ENCODE peak calls at places on chromosomes 6 and 20, in eight cellular contexts. One of them, this sample, is unnamed.
A peak's percentile ranks its signal among the peaks of the same experiment; 100 is the strongest.

GRCh38 chr6:112802154-112802553 is 455.0 kb downstream of the RFPL4B start:
- DNase-seq in cardiac fibroblast: peak; percentile 81
- DNase-seq in OCI-LY7: no peak
- DNase-seq in heart right ventricle: no peak
- DNase-seq in uterus: no peak
- DNase-seq in colonic mucosa: no peak
- DNase-seq in A673: peak; percentile 7
- DNase-seq in HFF-Myc: peak; percentile 88
- DNase-seq in this sample: peak; percentile 89

GRCh38 chr20:40688129-40689099 is 622 bp downstream of the MAFB start:
- DNase-seq in OCI-LY7: no peak
- DNase-seq in colonic mucosa: no peak
- DNase-seq in A673: peak; percentile 44
- DNase-seq in cardiac fibroblast: no peak
- DNase-seq in heart right ventricle: no peak
- DNase-seq in HFF-Myc: no peak
- DNase-seq in uterus: no peak
- DNase-seq in this sample: no peak

GRCh38 chr20:40980828-40981310 is 47.8 kb upstream of the TOP1 start:
- DNase-seq in A673: no peak
- DNase-seq in HFF-Myc: no peak
- DNase-seq in heart right ventricle: no peak
- DNase-seq in uterus: no peak
- DNase-seq in colonic mucosa: no peak
- DNase-seq in cardiac fibroblast: no peak
- DNase-seq in OCI-LY7: no peak
- DNase-seq in this sample: no peak

GRCh38 chr6:44976677-44977405 is 351.3 kb upstream of the RUNX2 start:
- DNase-seq in OCI-LY7: no peak
- DNase-seq in uterus: no peak
- DNase-seq in cardiac fibroblast: peak; percentile 39
- DNase-seq in HFF-Myc: no peak
- DNase-seq in heart right ventricle: no peak
- DNase-seq in A673: no peak
- DNase-seq in colonic mucosa: no peak
- DNase-seq in this sample: no peak

GRCh38 chr20:4472906-4473305 is 248.8 kb upstream of the PRND start:
- DNase-seq in OCI-LY7: no peak
- DNase-seq in heart right ventricle: no peak
- DNase-seq in cardiac fibroblast: peak; percentile 30
- DNase-seq in colonic mucosa: no peak
- DNase-seq in HFF-Myc: no peak
- DNase-seq in uterus: no peak
- DNase-seq in A673: no peak
- DNase-seq in this sample: no peak

GRCh38 chr6:55636406-55637102 is 57.6 kb upstream of the HMGCLL1 start:
- DNase-seq in colonic mucosa: no peak
- DNase-seq in A673: peak; percentile 15
- DNase-seq in uterus: no peak
- DNase-seq in HFF-Myc: no peak
- DNase-seq in cardiac fibroblast: peak; percentile 73
- DNase-seq in heart right ventricle: no peak
- DNase-seq in OCI-LY7: no peak
- DNase-seq in this sample: peak; percentile 54

GRCh38 chr6:157323114-157323923 is at the start of gene TMEM242:
- DNase-seq in cardiac fibroblast: peak; percentile 97
- DNase-seq in A673: peak; percentile 95
- DNase-seq in OCI-LY7: peak; percentile 91
- DNase-seq in uterus: peak; percentile 94
- DNase-seq in heart right ventricle: peak; percentile 92
- DNase-seq in HFF-Myc: peak; percentile 79
- DNase-seq in colonic mucosa: peak; percentile 94
- DNase-seq in this sample: peak; percentile 85

GRCh38 chr6:28543671-28544131 is 18.0 kb downstream of the GPX5 start:
- DNase-seq in A673: no peak
- DNase-seq in HFF-Myc: no peak
- DNase-seq in uterus: peak; percentile 29
- DNase-seq in OCI-LY7: no peak
- DNase-seq in colonic mucosa: no peak
- DNase-seq in cardiac fibroblast: peak; percentile 6
- DNase-seq in heart right ventricle: no peak
- DNase-seq in this sample: no peak

GRCh38 chr6:13848553-13849150 is 34.3 kb upstream of the MCUR1 start:
- DNase-seq in HFF-Myc: no peak
- DNase-seq in uterus: no peak
- DNase-seq in colonic mucosa: no peak
- DNase-seq in OCI-LY7: no peak
- DNase-seq in cardiac fibroblast: no peak
- DNase-seq in heart right ventricle: no peak
- DNase-seq in A673: no peak
- DNase-seq in this sample: no peak

GRCh38 chr6:44133003-44133931 is 5.9 kb downstream of the TMEM63B start:
- DNase-seq in colonic mucosa: peak; percentile 81
- DNase-seq in OCI-LY7: no peak
- DNase-seq in A673: peak; percentile 80
- DNase-seq in cardiac fibroblast: peak; percentile 42
- DNase-seq in uterus: peak; percentile 38
- DNase-seq in HFF-Myc: no peak
- DNase-seq in heart right ventricle: peak; percentile 52
- DNase-seq in this sample: no peak

GRCh38 chr6:128098000-128098581 is 197.2 kb upstream of the THEMIS start:
- DNase-seq in cardiac fibroblast: peak; percentile 24
- DNase-seq in OCI-LY7: no peak
- DNase-seq in A673: no peak
- DNase-seq in HFF-Myc: no peak
- DNase-seq in heart right ventricle: no peak
- DNase-seq in uterus: no peak
- DNase-seq in colonic mucosa: no peak
- DNase-seq in this sample: no peak

GRCh38 chr6:149933036-149933435 is 8.8 kb upstream of the ULBP2 start:
- DNase-seq in heart right ventricle: no peak
- DNase-seq in cardiac fibroblast: no peak
- DNase-seq in colonic mucosa: no peak
- DNase-seq in A673: no peak
- DNase-seq in HFF-Myc: no peak
- DNase-seq in OCI-LY7: no peak
- DNase-seq in uterus: no peak
- DNase-seq in this sample: no peak

GRCh38 chr6:133392015-133392414 is 150.9 kb downstream of the EYA4 start:
- DNase-seq in cardiac fibroblast: no peak
- DNase-seq in uterus: no peak
- DNase-seq in colonic mucosa: no peak
- DNase-seq in A673: peak; percentile 80
- DNase-seq in OCI-LY7: no peak
- DNase-seq in heart right ventricle: no peak
- DNase-seq in HFF-Myc: no peak
- DNase-seq in this sample: no peak

GRCh38 chr6:89599727-89600126 is 38.8 kb downstream of the LYRM2 start:
- DNase-seq in HFF-Myc: no peak
- DNase-seq in heart right ventricle: no peak
- DNase-seq in OCI-LY7: no peak
- DNase-seq in A673: no peak
- DNase-seq in uterus: no peak
- DNase-seq in colonic mucosa: no peak
- DNase-seq in cardiac fibroblast: no peak
- DNase-seq in this sample: no peak
- H3K4me3 ChIP-seq in HFF-Myc: no peak overlapping the region
- H3K4me3 ChIP-seq in heart right ventricle: no peak overlapping the region
- H3K4me3 ChIP-seq in OCI-LY7: no peak overlapping the region
- H3K4me3 ChIP-seq in A673: no peak overlapping the region
- H3K4me3 ChIP-seq in uterus: no peak overlapping the region
- H3K4me3 ChIP-seq in colonic mucosa: no peak overlapping the region
- H3K4me3 ChIP-seq in cardiac fibroblast: no peak overlapping the region
- H3K4me3 ChIP-seq in this sample: no peak overlapping the region

DNA sequence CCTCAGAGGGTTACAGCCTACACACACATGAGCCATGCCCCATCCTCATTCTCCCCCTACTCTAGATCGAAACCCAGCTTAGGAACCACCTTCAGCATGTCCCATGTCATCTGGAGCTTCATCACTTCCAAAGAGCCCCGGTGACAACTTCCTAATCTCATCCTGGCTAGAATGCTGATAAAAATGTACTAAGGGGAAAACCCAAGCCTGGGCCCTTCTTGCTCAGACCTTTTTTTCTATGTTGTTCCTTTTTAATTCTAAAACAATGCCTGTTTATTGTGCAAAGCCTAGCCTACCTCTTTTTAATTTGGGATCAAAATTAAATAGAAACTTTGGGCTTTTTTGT is 44.1 kb upstream of the NT5E start:
- DNase-seq in colonic mucosa: no peak
- DNase-seq in A673: no peak
- DNase-seq in uterus: no peak
- DNase-seq in HFF-Myc: no peak
- DNase-seq in heart right ventricle: no peak
- DNase-seq in OCI-LY7: no peak
- DNase-seq in cardiac fibroblast: no peak
- DNase-seq in this sample: no peak
- H3K4me3 ChIP-seq in colonic mucosa: no peak overlapping the region
- H3K4me3 ChIP-seq in A673: no peak overlapping the region
- H3K4me3 ChIP-seq in uterus: no peak overlapping the region
- H3K4me3 ChIP-seq in HFF-Myc: no peak overlapping the region
- H3K4me3 ChIP-seq in heart right ventricle: no peak overlapping the region
- H3K4me3 ChIP-seq in OCI-LY7: no peak overlapping the region
- H3K4me3 ChIP-seq in cardiac fibroblast: no peak overlapping the region
- H3K4me3 ChIP-seq in this sample: no peak overlapping the region

GRCh38 chr20:37347347-37347823 is 1.4 kb downstream of the SRC start:
- DNase-seq in colonic mucosa: no peak
- DNase-seq in HFF-Myc: no peak
- DNase-seq in heart right ventricle: no peak
- DNase-seq in OCI-LY7: no peak
- DNase-seq in cardiac fibroblast: no peak
- DNase-seq in A673: no peak
- DNase-seq in uterus: no peak
- DNase-seq in this sample: no peak
- H3K4me3 ChIP-seq in colonic mucosa: peak overlapping the region; percentile 44
- H3K4me3 ChIP-seq in HFF-Myc: peak overlapping the region; percentile 59
- H3K4me3 ChIP-seq in heart right ventricle: no peak overlapping the region
- H3K4me3 ChIP-seq in OCI-LY7: no peak overlapping the region
- H3K4me3 ChIP-seq in cardiac fibroblast: peak overlapping the region; percentile 57
- H3K4me3 ChIP-seq in A673: no peak overlapping the region
- H3K4me3 ChIP-seq in uterus: peak overlapping the region; percentile 53
- H3K4me3 ChIP-seq in this sample: no peak overlapping the region

GRCh38 chr6:1594495-1595200 is 15.1 kb upstream of the FOXC1 start:
- DNase-seq in colonic mucosa: no peak
- DNase-seq in heart right ventricle: no peak
- DNase-seq in A673: no peak
- DNase-seq in uterus: no peak
- DNase-seq in OCI-LY7: no peak
- DNase-seq in HFF-Myc: no peak
- DNase-seq in cardiac fibroblast: no peak
- DNase-seq in this sample: no peak
- H3K4me3 ChIP-seq in colonic mucosa: no peak overlapping the region
- H3K4me3 ChIP-seq in heart right ventricle: no peak overlapping the region
- H3K4me3 ChIP-seq in A673: no peak overlapping the region
- H3K4me3 ChIP-seq in uterus: no peak overlapping the region
- H3K4me3 ChIP-seq in OCI-LY7: no peak overlapping the region
- H3K4me3 ChIP-seq in HFF-Myc: no peak overlapping the region
- H3K4me3 ChIP-seq in cardiac fibroblast: no peak overlapping the region
- H3K4me3 ChIP-seq in this sample: no peak overlapping the region

GRCh38 chr20:24787071-24787470 is 162.0 kb upstream of the CST7 start:
- DNase-seq in OCI-LY7: no peak
- DNase-seq in cardiac fibroblast: no peak
- DNase-seq in colonic mucosa: no peak
- DNase-seq in uterus: no peak
- DNase-seq in A673: no peak
- DNase-seq in heart right ventricle: no peak
- DNase-seq in HFF-Myc: no peak
- DNase-seq in this sample: no peak

GRCh38 chr20:24786646-24787045 is 162.4 kb upstream of the CST7 start:
- DNase-seq in cardiac fibroblast: no peak
- DNase-seq in heart right ventricle: no peak
- DNase-seq in uterus: no peak
- DNase-seq in OCI-LY7: no peak
- DNase-seq in HFF-Myc: no peak
- DNase-seq in colonic mucosa: no peak
- DNase-seq in A673: no peak
- DNase-seq in this sample: no peak

GRCh38 chr20:24786096-24786495 is 163.0 kb upstream of the CST7 start:
- DNase-seq in OCI-LY7: no peak
- DNase-seq in A673: no peak
- DNase-seq in HFF-Myc: no peak
- DNase-seq in heart right ventricle: no peak
- DNase-seq in colonic mucosa: no peak
- DNase-seq in uterus: no peak
- DNase-seq in cardiac fibroblast: no peak
- DNase-seq in this sample: no peak

GRCh38 chr20:24789877-24790276 is 159.2 kb upstream of the CST7 start:
- DNase-seq in A673: no peak
- DNase-seq in heart right ventricle: no peak
- DNase-seq in uterus: no peak
- DNase-seq in OCI-LY7: no peak
- DNase-seq in colonic mucosa: no peak
- DNase-seq in cardiac fibroblast: no peak
- DNase-seq in HFF-Myc: no peak
- DNase-seq in this sample: no peak

DNA sequence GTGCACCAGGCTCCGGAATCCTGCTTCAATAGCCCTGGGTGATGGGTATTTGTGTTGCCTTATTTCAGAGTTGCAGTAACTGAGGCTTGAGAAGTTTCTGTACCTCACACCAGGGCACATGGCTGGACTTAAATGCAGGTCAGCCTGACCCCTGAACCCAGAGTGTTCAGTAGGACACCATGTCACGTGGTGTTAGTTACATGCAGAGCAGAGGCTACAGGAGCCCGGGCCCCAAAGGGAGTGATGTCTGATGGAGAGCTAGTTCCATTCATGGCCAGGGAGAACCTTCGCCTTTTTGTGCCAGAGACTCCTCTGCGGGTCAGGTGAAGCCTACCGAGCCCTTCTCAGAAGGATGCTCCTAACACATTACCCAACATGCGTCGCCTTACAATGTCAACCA is 161.4 kb upstream of the CST7 start:
- DNase-seq in OCI-LY7: peak; percentile 29
- DNase-seq in A673: no peak
- DNase-seq in colonic mucosa: no peak
- DNase-seq in HFF-Myc: no peak
- DNase-seq in heart right ventricle: no peak
- DNase-seq in cardiac fibroblast: no peak
- DNase-seq in uterus: no peak
- DNase-seq in this sample: no peak
- H3K4me3 ChIP-seq in OCI-LY7: no peak overlapping the region
- H3K4me3 ChIP-seq in A673: no peak overlapping the region
- H3K4me3 ChIP-seq in colonic mucosa: no peak overlapping the region
- H3K4me3 ChIP-seq in HFF-Myc: no peak overlapping the region
- H3K4me3 ChIP-seq in heart right ventricle: no peak overlapping the region
- H3K4me3 ChIP-seq in cardiac fibroblast: no peak overlapping the region
- H3K4me3 ChIP-seq in uterus: no peak overlapping the region
- H3K4me3 ChIP-seq in this sample: no peak overlapping the region

GRCh38 chr20:34710568-34710839 is 6.4 kb downstream of the TP53INP2 start:
- DNase-seq in uterus: no peak
- DNase-seq in HFF-Myc: no peak
- DNase-seq in A673: no peak
- DNase-seq in colonic mucosa: no peak
- DNase-seq in OCI-LY7: no peak
- DNase-seq in cardiac fibroblast: no peak
- DNase-seq in heart right ventricle: no peak
- DNase-seq in this sample: no peak
- H3K4me3 ChIP-seq in uterus: no peak overlapping the region
- H3K4me3 ChIP-seq in HFF-Myc: peak overlapping the region; percentile 53
- H3K4me3 ChIP-seq in A673: peak overlapping the region; percentile 72
- H3K4me3 ChIP-seq in colonic mucosa: no peak overlapping the region
- H3K4me3 ChIP-seq in OCI-LY7: no peak overlapping the region
- H3K4me3 ChIP-seq in cardiac fibroblast: no peak overlapping the region
- H3K4me3 ChIP-seq in heart right ventricle: no peak overlapping the region
- H3K4me3 ChIP-seq in this sample: peak overlapping the region; percentile 62

GRCh38 chr20:3082955-3083952 is 1.3 kb downstream of the AVP start:
- DNase-seq in OCI-LY7: no peak
- DNase-seq in cardiac fibroblast: no peak
- DNase-seq in uterus: no peak
- DNase-seq in colonic mucosa: no peak
- DNase-seq in heart right ventricle: no peak
- DNase-seq in A673: no peak
- DNase-seq in HFF-Myc: no peak
- DNase-seq in this sample: no peak
- H3K4me3 ChIP-seq in OCI-LY7: no peak overlapping the region
- H3K4me3 ChIP-seq in cardiac fibroblast: no peak overlapping the region
- H3K4me3 ChIP-seq in uterus: no peak overlapping the region
- H3K4me3 ChIP-seq in colonic mucosa: no peak overlapping the region
- H3K4me3 ChIP-seq in heart right ventricle: peak overlapping the region; percentile 35
- H3K4me3 ChIP-seq in A673: no peak overlapping the region
- H3K4me3 ChIP-seq in HFF-Myc: no peak overlapping the region
- H3K4me3 ChIP-seq in this sample: no peak overlapping the region